ENCODE peak calls at places on chromosomes 12 and 14, in seven cellular contexts. One of them, this sample, is unnamed.

GRCh38 chr14:64724578-64724930 is 20.3 kb downstream of the PLEKHG3 start:
- DNase-seq in suprapubic skin: no peak
- DNase-seq in spleen: peak
- DNase-seq in transverse colon: no peak
- DNase-seq in Panc1: no peak
- DNase-seq in stomach: no peak
- DNase-seq in HepG2: no peak
- DNase-seq in this sample: no peak

GRCh38 chr12:26434299-26434915 is 239.0 kb downstream of the SSPN start:
- DNase-seq in transverse colon: peak
- DNase-seq in Panc1: peak
- DNase-seq in stomach: no peak
- DNase-seq in HepG2: peak
- DNase-seq in spleen: no peak
- DNase-seq in suprapubic skin: no peak
- DNase-seq in this sample: no peak

GRCh38 chr12:43903686-43904085 is 67.8 kb downstream of the TMEM117 start:
- DNase-seq in HepG2: no peak
- DNase-seq in stomach: no peak
- DNase-seq in Panc1: no peak
- DNase-seq in suprapubic skin: no peak
- DNase-seq in transverse colon: no peak
- DNase-seq in spleen: no peak
- DNase-seq in this sample: no peak

GRCh38 chr12:87960557-87960956 is 68.6 kb downstream of the C12orf50 start:
- DNase-seq in transverse colon: no peak
- DNase-seq in spleen: no peak
- DNase-seq in HepG2: no peak
- DNase-seq in stomach: no peak
- DNase-seq in suprapubic skin: no peak
- DNase-seq in Panc1: no peak
- DNase-seq in this sample: no peak

GRCh38 chr14:26448181-26448855 is 149.5 kb downstream of the NOVA1 start:
- DNase-seq in suprapubic skin: no peak
- DNase-seq in Panc1: no peak
- DNase-seq in stomach: no peak
- DNase-seq in spleen: peak
- DNase-seq in HepG2: no peak
- DNase-seq in transverse colon: no peak
- DNase-seq in this sample: no peak

GRCh38 chr14:101889366-101889765 is 75.0 kb upstream of the DYNC1H1 start:
- DNase-seq in HepG2: no peak
- DNase-seq in stomach: no peak
- DNase-seq in suprapubic skin: no peak
- DNase-seq in Panc1: no peak
- DNase-seq in spleen: peak
- DNase-seq in transverse colon: peak
- DNase-seq in this sample: no peak

GRCh38 chr12:132296063-132296462 is 33.3 kb downstream of the GALNT9 start:
- DNase-seq in spleen: peak
- DNase-seq in suprapubic skin: no peak
- DNase-seq in HepG2: no peak
- DNase-seq in Panc1: no peak
- DNase-seq in stomach: no peak
- DNase-seq in transverse colon: no peak
- DNase-seq in this sample: no peak

GRCh38 chr14:57671021-57671420 is 177.4 kb upstream of the CCDC198 start:
- DNase-seq in suprapubic skin: no peak
- DNase-seq in Panc1: no peak
- DNase-seq in stomach: no peak
- DNase-seq in transverse colon: no peak
- DNase-seq in spleen: no peak
- DNase-seq in HepG2: no peak
- DNase-seq in this sample: no peak

GRCh38 chr12:54215990-54216579 is 27.3 kb upstream of the SMUG1 start:
- DNase-seq in Panc1: no peak
- DNase-seq in stomach: no peak
- DNase-seq in suprapubic skin: no peak
- DNase-seq in transverse colon: peak
- DNase-seq in spleen: peak
- DNase-seq in HepG2: no peak
- DNase-seq in this sample: no peak

DNA sequence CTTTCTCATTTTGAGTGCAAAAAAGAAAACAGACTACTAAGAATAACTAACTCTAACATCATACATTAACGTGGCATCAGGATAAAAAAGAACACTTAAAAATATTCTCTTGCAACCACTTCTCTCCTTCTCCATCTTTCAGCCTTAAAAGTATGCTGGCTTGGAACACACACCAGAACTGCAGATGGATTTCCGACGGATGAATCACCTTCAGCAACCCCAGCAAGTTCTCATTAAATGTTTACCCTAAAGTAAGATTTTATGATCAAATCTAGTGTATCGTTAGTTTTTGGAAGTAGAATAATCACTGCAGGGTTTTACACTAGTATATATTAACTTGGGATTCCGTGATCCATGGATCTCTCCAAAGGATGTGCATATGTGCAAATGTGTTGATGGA is 1.2 kb downstream of the NEK9 start:
- DNase-seq in transverse colon: no peak
- DNase-seq in HepG2: no peak
- DNase-seq in Panc1: no peak
- DNase-seq in suprapubic skin: no peak
- DNase-seq in spleen: no peak
- DNase-seq in stomach: no peak
- DNase-seq in this sample: no peak
- TF ChIP-seq POLR2AphosphoS5 in transverse colon: no peak
- TF ChIP-seq POLR2AphosphoS5 in HepG2: no peak
- TF ChIP-seq POLR2AphosphoS5 in Panc1: no peak
- TF ChIP-seq POLR2AphosphoS5 in suprapubic skin: no peak
- TF ChIP-seq POLR2AphosphoS5 in spleen: no peak
- TF ChIP-seq POLR2AphosphoS5 in stomach: no peak
- TF ChIP-seq POLR2AphosphoS5 in this sample: no peak

GRCh38 chr12:110829308-110829707 is 17.5 kb upstream of the CCDC63 start:
- DNase-seq in suprapubic skin: no peak
- DNase-seq in HepG2: no peak
- DNase-seq in spleen: no peak
- DNase-seq in stomach: no peak
- DNase-seq in Panc1: no peak
- DNase-seq in transverse colon: no peak
- DNase-seq in this sample: no peak

GRCh38 chr12:110822821-110823415 is 23.9 kb upstream of the CCDC63 start:
- DNase-seq in suprapubic skin: no peak
- DNase-seq in stomach: no peak
- DNase-seq in transverse colon: no peak
- DNase-seq in spleen: no peak
- DNase-seq in HepG2: no peak
- DNase-seq in Panc1: no peak
- DNase-seq in this sample: no peak

GRCh38 chr12:110824342-110824741 is 22.4 kb upstream of the CCDC63 start:
- DNase-seq in transverse colon: no peak
- DNase-seq in spleen: no peak
- DNase-seq in stomach: no peak
- DNase-seq in Panc1: no peak
- DNase-seq in HepG2: no peak
- DNase-seq in suprapubic skin: no peak
- DNase-seq in this sample: no peak

GRCh38 chr12:110825530-110825929 is 21.3 kb upstream of the CCDC63 start:
- DNase-seq in transverse colon: no peak
- DNase-seq in suprapubic skin: no peak
- DNase-seq in spleen: no peak
- DNase-seq in HepG2: no peak
- DNase-seq in Panc1: no peak
- DNase-seq in stomach: no peak
- DNase-seq in this sample: no peak

DNA sequence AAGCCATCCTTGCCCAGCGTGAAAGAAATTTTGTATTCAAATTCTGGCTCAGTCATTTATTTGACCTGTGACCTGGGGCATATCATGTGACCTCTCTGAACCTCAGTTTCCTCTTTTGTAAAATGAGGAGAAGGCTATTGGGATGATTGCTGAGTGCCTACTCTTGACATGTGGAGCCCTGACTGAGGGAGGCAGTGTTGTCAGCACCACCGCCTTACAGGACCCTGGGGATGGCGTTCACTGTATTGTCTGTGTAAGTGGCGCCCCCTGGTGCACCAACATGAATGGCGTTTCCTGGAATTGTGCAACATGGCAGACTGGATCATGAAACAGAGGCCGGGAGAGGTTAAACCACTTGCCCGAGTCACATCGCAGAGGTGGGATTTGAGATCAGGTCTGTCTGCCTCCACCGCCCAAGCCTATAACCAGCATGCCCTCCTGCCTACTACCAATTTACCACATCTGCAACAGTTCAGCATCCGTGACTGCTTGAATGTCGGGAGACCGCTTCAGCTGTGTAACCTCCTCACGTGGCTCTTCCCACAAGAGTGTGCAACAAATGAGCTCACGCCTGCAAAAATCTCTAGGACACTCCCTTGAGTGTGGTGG is 20.1 kb upstream of the CCDC63 start:
- DNase-seq in HepG2: peak
- DNase-seq in suprapubic skin: peak
- DNase-seq in transverse colon: peak
- DNase-seq in spleen: peak
- DNase-seq in stomach: peak
- DNase-seq in Panc1: peak
- DNase-seq in this sample: peak
- TF ChIP-seq CTCF in HepG2: peak
- TF ChIP-seq CTCF in suprapubic skin: peak
- TF ChIP-seq CTCF in transverse colon: peak
- TF ChIP-seq CTCF in spleen: peak
- TF ChIP-seq CTCF in stomach: peak
- TF ChIP-seq CTCF in Panc1: peak
- TF ChIP-seq CTCF in this sample: peak

GRCh38 chr12:56722832-56723231 is 2.3 kb downstream of the NACA start:
- DNase-seq in HepG2: no peak
- DNase-seq in transverse colon: no peak
- DNase-seq in spleen: no peak
- DNase-seq in Panc1: no peak
- DNase-seq in suprapubic skin: no peak
- DNase-seq in stomach: no peak
- DNase-seq in this sample: no peak
- TF ChIP-seq POLR2AphosphoS5 in HepG2: no peak
- TF ChIP-seq POLR2AphosphoS5 in transverse colon: no peak
- TF ChIP-seq POLR2AphosphoS5 in spleen: no peak
- TF ChIP-seq POLR2AphosphoS5 in Panc1: no peak
- TF ChIP-seq POLR2AphosphoS5 in suprapubic skin: no peak
- TF ChIP-seq POLR2AphosphoS5 in stomach: no peak
- TF ChIP-seq POLR2AphosphoS5 in this sample: no peak

GRCh38 chr12:68761442-68761812 is 15.5 kb downstream of the SLC35E3 start:
- DNase-seq in HepG2: no peak
- DNase-seq in stomach: no peak
- DNase-seq in spleen: no peak
- DNase-seq in Panc1: no peak
- DNase-seq in suprapubic skin: no peak
- DNase-seq in transverse colon: no peak
- DNase-seq in this sample: no peak
- TF ChIP-seq CTCF in HepG2: no peak
- TF ChIP-seq CTCF in stomach: no peak
- TF ChIP-seq CTCF in spleen: no peak
- TF ChIP-seq CTCF in Panc1: no peak
- TF ChIP-seq CTCF in suprapubic skin: no peak
- TF ChIP-seq CTCF in transverse colon: no peak
- TF ChIP-seq CTCF in this sample: no peak

GRCh38 chr12:89349814-89350213 is 2.5 kb downstream of the DUSP6 start:
- DNase-seq in HepG2: no peak
- DNase-seq in suprapubic skin: no peak
- DNase-seq in spleen: no peak
- DNase-seq in transverse colon: peak
- DNase-seq in Panc1: no peak
- DNase-seq in stomach: no peak
- DNase-seq in this sample: no peak
- TF ChIP-seq POLR2AphosphoS5 in HepG2: no peak
- TF ChIP-seq POLR2AphosphoS5 in suprapubic skin: no peak
- TF ChIP-seq POLR2AphosphoS5 in spleen: no peak
- TF ChIP-seq POLR2AphosphoS5 in transverse colon: peak
- TF ChIP-seq POLR2AphosphoS5 in Panc1: no peak
- TF ChIP-seq POLR2AphosphoS5 in stomach: no peak
- TF ChIP-seq POLR2AphosphoS5 in this sample: no peak

GRCh38 chr12:118984206-118984943 is 3.0 kb downstream of the SRRM4 start:
- DNase-seq in suprapubic skin: no peak
- DNase-seq in transverse colon: no peak
- DNase-seq in spleen: no peak
- DNase-seq in HepG2: no peak
- DNase-seq in stomach: no peak
- DNase-seq in Panc1: no peak
- DNase-seq in this sample: no peak

GRCh38 chr12:118982308-118982707 is 967 bp downstream of the SRRM4 start:
- DNase-seq in transverse colon: no peak
- DNase-seq in HepG2: no peak
- DNase-seq in suprapubic skin: no peak
- DNase-seq in stomach: no peak
- DNase-seq in spleen: no peak
- DNase-seq in Panc1: no peak
- DNase-seq in this sample: no peak

GRCh38 chr12:118986043-118986442 is 4.7 kb downstream of the SRRM4 start:
- DNase-seq in Panc1: no peak
- DNase-seq in transverse colon: no peak
- DNase-seq in HepG2: no peak
- DNase-seq in suprapubic skin: no peak
- DNase-seq in stomach: no peak
- DNase-seq in spleen: no peak
- DNase-seq in this sample: no peak

GRCh38 chr12:118981285-118982201 is at the start of gene SRRM4:
- DNase-seq in spleen: no peak
- DNase-seq in HepG2: no peak
- DNase-seq in suprapubic skin: no peak
- DNase-seq in stomach: peak
- DNase-seq in transverse colon: no peak
- DNase-seq in Panc1: no peak
- DNase-seq in this sample: no peak

DNA sequence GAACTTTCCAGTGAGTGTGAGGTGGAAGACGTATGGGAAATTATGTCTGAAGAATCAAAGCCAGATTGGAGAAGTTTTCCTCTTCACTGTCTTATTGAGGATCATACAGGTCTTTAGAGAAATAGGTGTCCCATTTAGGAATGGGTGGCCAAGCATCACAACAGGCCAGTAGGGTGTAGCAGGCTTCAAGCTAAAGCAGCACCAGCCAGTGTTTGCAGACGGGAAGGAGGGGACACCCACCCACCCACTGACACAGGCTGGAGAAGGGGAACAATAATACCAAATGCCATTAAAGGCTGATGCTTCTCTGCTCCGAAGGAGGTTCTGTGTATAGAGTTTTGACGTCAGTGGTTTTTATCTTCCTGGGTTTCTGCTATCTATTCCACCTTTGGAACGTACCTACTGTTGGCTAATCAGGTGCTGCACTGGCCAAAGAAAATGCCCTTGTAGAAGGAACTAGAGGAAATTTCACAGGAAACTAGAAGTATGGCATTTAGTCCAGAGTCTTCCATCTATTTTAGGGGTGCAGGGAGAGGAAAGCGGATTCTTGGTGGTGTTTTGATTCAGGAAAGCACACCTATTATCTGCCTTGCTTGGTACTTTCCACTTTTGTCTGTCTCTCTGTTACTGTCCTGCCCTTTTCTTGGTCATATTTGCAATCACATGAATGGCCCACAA is 1.9 kb downstream of the SRRM4 start:
- DNase-seq in stomach: no peak
- DNase-seq in Panc1: no peak
- DNase-seq in transverse colon: no peak
- DNase-seq in spleen: no peak
- DNase-seq in suprapubic skin: no peak
- DNase-seq in HepG2: no peak
- DNase-seq in this sample: no peak
- TF ChIP-seq CTCF in stomach: no peak
- TF ChIP-seq CTCF in Panc1: no peak
- TF ChIP-seq CTCF in transverse colon: no peak
- TF ChIP-seq CTCF in spleen: no peak
- TF ChIP-seq CTCF in suprapubic skin: no peak
- TF ChIP-seq CTCF in HepG2: no peak
- TF ChIP-seq CTCF in this sample: no peak